ENCODE peak calls at places on chromosomes 5 and 9, in eight cellular contexts. C is lower leg skin, P is suprapubic skin, Y is PC-3, G is upper lobe of right lung, I is Panc1, B is left ventricle myocardium inferior, Q is transverse colon. S is an unnamed sample.

GRCh38 chr5:168303398-168304020 is 12.1 kb downstream of the WWC1 start:
- DNase-seq in C (no peak), P (no peak), Y (no peak), G (no peak), I (no peak), B (no peak), Q (no peak), S (no peak)

GRCh38 chr9:126536131-126536530 is 77.6 kb upstream of the LMX1B start:
- DNase-seq in C (no peak), P (no peak), Y (no peak), G (peak), I (no peak), B (no peak), Q (no peak), S (no peak)

GRCh38 chr9:70053864-70054263 is 10.2 kb downstream of the MAMDC2 start:
- DNase-seq in C (no peak), P (no peak), Y (peak), G (no peak), I (no peak), B (no peak), Q (no peak), S (no peak)

GRCh38 chr9:107127608-107128007 is 155.5 kb upstream of the RAD23B start:
- DNase-seq in C (no peak), P (no peak), Y (no peak), G (no peak), I (no peak), B (no peak), Q (no peak), S (peak)

GRCh38 chr5:138148811-138149210 is 9.6 kb upstream of the NME5 start:
- DNase-seq in C (peak), P (no peak), Y (peak), G (no peak), I (no peak), B (peak), Q (peak), S (peak)

GRCh38 chr5:153276151-153276550 is 214.3 kb upstream of the GRIA1 start:
- DNase-seq in C (no peak), P (no peak), Y (peak), G (no peak), I (no peak), B (no peak), Q (no peak), S (peak)

GRCh38 chr9:89497978-89498844 is at the start of gene SEMA4D:
- DNase-seq in C (peak), P (no peak), Y (peak), G (peak), I (no peak), B (peak), Q (peak), S (peak)

GRCh38 chr5:143065185-143065584 is 295.0 kb downstream of the ARHGAP26 start:
- DNase-seq in C (no peak), P (no peak), Y (no peak), G (no peak), I (no peak), B (no peak), Q (no peak), S (peak)

GRCh38 chr5:96957125-96958041 is 21.5 kb downstream of the LNPEP start:
- DNase-seq in C (no peak), P (no peak), Y (no peak), G (no peak), I (no peak), B (no peak), Q (no peak), S (no peak)

GRCh38 chr9:104927216-104927911 is 591 bp downstream of the ABCA1 start:
- DNase-seq in C (peak), P (no peak), Y (peak), G (peak), I (no peak), B (peak), Q (peak), S (peak)

GRCh38 chr5:134136771-134137170 is 22.3 kb downstream of the TCF7 start:
- DNase-seq in C (no peak), P (peak), Y (no peak), G (peak), I (no peak), B (peak), Q (peak), S (no peak)

GRCh38 chr9:34884732-34885131 is 73.4 kb upstream of the PHF24 start:
- DNase-seq in C (no peak), P (no peak), Y (no peak), G (no peak), I (no peak), B (no peak), Q (no peak), S (no peak)

GRCh38 chr5:151158287-151158661 is 695 bp upstream of the ANXA6 start:
- DNase-seq in C (no peak), P (no peak), Y (no peak), G (no peak), I (no peak), B (no peak), Q (no peak), S (no peak)

GRCh38 chr5:151156732-151157402 is 712 bp downstream of the ANXA6 start:
- DNase-seq in C (no peak), P (no peak), Y (no peak), G (no peak), I (no peak), B (no peak), Q (no peak), S (peak)

GRCh38 chr5:151155777-151156731 is 1.5 kb downstream of the ANXA6 start:
- DNase-seq in C (no peak), P (no peak), Y (no peak), G (no peak), I (no peak), B (no peak), Q (peak), S (peak)

GRCh38 chr5:151159649-151160373 is 2.2 kb upstream of the ANXA6 start:
- DNase-seq in C (no peak), P (no peak), Y (no peak), G (no peak), I (no peak), B (no peak), Q (no peak), S (no peak)

DNA sequence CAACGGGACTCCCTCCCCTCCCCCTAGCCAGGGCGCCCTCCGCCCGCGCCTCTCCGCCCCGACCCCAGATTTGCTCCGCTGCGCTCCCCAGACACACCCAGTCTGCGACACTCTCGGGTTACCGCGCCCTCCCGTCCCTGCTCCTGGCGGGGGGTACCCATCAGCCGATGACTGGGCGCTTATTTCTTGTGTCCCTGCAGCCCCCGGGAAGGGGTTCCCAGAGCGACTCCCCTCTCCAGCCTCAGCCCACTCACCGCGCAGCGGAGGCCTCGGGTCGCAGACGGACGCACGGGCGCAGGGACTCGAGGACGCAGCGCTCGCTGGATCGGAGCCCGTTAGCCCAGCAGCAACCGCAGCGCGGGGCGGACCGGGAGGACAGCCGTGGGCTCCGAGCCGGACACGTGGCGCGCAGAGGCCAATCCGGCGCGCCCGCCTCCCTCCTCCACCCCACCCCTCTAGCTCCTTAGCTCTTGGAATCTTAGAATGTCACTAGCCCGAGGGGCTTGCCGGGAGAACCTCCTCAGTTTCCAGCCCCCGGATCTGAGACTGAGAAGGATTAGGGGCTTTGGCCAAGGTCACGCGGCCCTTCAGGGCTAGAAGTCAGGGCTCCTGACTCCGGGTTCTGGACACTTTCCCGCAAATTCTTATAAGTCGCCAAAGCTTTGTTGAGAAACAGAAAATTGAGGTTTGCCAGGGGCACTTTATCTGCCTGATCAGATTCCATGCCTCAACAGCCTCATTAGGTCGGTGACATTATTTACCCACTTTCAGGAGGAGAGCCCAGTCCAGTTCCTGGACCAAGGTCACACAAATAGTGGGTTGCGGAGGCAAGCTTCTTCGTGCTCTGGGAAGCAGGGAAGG is at the start of gene ANXA6:
- DNase-seq in C (peak), P (peak), Y (peak), G (peak), I (no peak), B (peak), Q (peak), S (peak)
- TF ChIP-seq CTCF in C (no peak), P (no peak), Y (no peak), G (no peak), I (no peak), B (no peak), Q (no peak), S (no peak)

GRCh38 chr5:42676362-42676761 is 80.3 kb upstream of the CCDC152 start:
- DNase-seq in C (no peak), P (no peak), Y (no peak), G (no peak), I (no peak), B (no peak), Q (no peak), S (no peak)
- H3K4me3 ChIP-seq in C (no peak), P (no peak), Y (no peak), G (no peak), I (no peak), B (no peak), Q (no peak), S (no peak)

DNA sequence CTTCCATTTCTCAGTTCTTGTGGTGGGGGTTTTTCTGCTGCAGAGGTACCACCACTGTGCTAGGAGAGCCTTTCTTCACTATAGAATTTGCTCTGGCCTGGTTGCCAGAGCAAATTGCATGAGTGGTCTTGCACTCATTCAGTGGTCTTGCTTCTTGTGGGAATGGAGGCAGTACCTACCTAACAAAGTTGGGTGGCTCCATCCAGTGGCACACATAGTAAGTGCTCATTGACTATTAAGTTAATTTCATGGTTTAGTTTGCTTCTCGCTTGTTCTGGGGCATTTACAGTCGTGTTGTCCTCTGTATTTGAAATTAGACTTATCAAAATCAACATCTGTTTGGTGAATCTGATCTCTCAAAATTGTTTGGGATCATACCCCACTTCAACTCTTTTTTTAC is 23.0 kb downstream of the SLC28A3 start:
- DNase-seq in C (no peak), P (no peak), Y (no peak), G (no peak), I (no peak), B (no peak), Q (no peak), S (no peak)
- TF ChIP-seq CTCF in C (no peak), P (no peak), Y (peak), G (no peak), I (peak), B (no peak), Q (no peak), S (peak)

GRCh38 chr5:100900142-100900795 is 2.8 kb downstream of the ST8SIA4 start:
- DNase-seq in C (no peak), P (peak), Y (peak), G (peak), I (no peak), B (peak), Q (peak), S (peak)

GRCh38 chr5:100896054-100896453 is 7.0 kb downstream of the ST8SIA4 start:
- DNase-seq in C (no peak), P (no peak), Y (no peak), G (no peak), I (no peak), B (no peak), Q (no peak), S (no peak)

GRCh38 chr5:100900796-100901731 is 2.0 kb downstream of the ST8SIA4 start:
- DNase-seq in C (peak), P (peak), Y (peak), G (peak), I (no peak), B (peak), Q (peak), S (peak)

GRCh38 chr5:100899675-100900074 is 3.4 kb downstream of the ST8SIA4 start:
- DNase-seq in C (no peak), P (no peak), Y (no peak), G (no peak), I (no peak), B (no peak), Q (no peak), S (no peak)

DNA sequence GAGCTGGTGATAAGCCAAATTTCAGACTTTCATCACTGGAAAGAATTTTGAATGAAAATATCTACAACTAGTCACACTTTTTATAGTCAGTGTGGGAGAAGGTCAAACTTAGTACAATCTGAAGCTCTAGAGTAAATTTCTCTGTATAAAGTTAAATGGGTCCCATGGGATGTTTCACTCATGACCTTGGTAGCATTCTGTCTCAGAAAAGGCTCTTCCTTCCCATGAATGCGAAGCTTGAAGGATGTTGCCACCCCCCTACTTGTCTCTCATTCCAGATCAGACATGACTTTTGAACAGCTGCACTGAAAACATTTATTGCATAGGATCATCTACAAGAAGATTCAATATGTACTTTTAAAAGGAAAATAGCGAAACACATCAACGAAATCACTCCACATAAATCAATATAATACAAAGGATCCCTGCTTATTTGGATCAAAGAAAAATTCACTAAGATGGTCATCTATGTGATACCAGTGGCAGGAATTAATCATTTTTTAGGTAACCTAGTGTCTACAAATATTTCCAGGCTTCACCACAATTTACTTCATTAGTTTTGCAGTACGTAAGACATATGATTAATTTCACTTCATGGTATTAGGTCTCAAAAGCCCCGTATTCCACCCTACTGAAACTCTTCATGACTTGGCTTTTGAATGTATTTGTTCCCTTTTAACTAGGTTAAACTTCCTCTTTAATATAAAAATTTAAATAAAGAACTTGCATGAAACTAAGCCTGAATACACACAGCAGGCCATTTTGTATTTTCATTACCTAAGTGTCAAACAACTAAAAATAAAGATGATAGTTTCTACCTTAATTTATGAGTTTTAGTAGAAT is 4.4 kb downstream of the ST8SIA4 start:
- DNase-seq in C (no peak), P (no peak), Y (no peak), G (no peak), I (no peak), B (no peak), Q (no peak), S (no peak)
- H3K4me3 ChIP-seq in C (no peak), P (no peak), Y (no peak), G (no peak), I (no peak), B (no peak), Q (no peak), S (no peak)

GRCh38 chr9:15738011-15738410 is 185.2 kb downstream of the CCDC171 start:
- DNase-seq in C (no peak), P (no peak), Y (no peak), G (no peak), I (no peak), B (no peak), Q (no peak), S (peak)
- TF ChIP-seq CTCF in C (no peak), P (no peak), Y (no peak), G (no peak), I (no peak), B (no peak), Q (no peak), S (no peak)

DNA sequence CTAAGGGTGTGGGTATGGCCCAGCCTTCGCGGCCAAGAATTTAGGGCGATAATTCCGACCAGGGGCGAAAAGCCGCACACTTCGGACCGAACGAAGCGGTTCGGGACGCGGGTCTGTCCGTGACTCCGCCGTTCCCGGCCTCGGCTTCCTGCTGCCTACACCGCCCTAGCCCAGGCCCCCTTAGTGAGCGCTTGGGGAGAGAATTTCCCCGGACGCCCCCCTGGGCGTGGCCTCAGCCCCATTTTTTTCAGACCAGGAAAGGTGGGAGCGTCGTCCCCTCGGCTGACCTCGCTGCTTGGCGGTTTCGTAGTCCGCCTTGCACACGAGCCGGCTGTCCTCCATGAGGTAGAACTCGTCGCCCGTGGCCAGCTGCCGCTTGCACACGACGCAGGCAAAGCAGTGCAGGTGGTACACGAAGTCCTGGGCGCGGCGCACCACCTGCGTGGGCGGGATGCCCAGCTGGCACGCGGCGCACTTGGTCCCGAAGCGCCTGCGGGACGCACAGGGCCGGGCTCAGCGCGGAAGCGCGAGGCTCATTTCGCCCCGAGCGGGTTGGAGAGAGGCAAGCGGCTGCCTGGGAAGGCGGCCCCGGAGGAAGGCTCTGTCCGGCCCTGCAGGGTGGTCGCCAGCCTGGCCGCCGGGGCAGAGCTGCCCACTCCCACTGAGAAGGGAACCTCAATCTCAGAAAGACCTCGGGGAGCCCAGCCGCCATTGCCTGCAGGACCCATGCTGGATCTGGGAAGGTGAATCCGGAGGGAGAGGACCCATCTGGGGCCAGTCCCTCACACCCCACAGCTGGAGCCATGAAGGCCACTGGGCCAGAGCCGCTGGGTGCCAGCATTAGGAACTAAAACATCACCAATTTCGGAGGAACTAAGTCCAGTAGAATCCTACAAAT is 5.3 kb downstream of the LHX3 start:
- DNase-seq in C (no peak), P (no peak), Y (no peak), G (no peak), I (no peak), B (no peak), Q (no peak), S (no peak)
- H3K4me3 ChIP-seq in C (no peak), P (no peak), Y (no peak), G (no peak), I (no peak), B (no peak), Q (no peak), S (no peak)

GRCh38 chr5:74338101-74338388 is 302.5 kb downstream of the ENC1 start:
- DNase-seq in C (no peak), P (no peak), Y (no peak), G (no peak), I (no peak), B (no peak), Q (no peak), S (no peak)

GRCh38 chr5:74334034-74334433 is 306.5 kb downstream of the ENC1 start:
- DNase-seq in C (no peak), P (no peak), Y (no peak), G (no peak), I (no peak), B (no peak), Q (no peak), S (no peak)

GRCh38 chr5:74337252-74338100 is 303.1 kb downstream of the ENC1 start:
- DNase-seq in C (no peak), P (no peak), Y (no peak), G (no peak), I (no peak), B (no peak), Q (no peak), S (no peak)

GRCh38 chr5:74334434-74335364 is 305.8 kb downstream of the ENC1 start:
- DNase-seq in C (no peak), P (no peak), Y (no peak), G (no peak), I (no peak), B (no peak), Q (no peak), S (no peak)

DNA sequence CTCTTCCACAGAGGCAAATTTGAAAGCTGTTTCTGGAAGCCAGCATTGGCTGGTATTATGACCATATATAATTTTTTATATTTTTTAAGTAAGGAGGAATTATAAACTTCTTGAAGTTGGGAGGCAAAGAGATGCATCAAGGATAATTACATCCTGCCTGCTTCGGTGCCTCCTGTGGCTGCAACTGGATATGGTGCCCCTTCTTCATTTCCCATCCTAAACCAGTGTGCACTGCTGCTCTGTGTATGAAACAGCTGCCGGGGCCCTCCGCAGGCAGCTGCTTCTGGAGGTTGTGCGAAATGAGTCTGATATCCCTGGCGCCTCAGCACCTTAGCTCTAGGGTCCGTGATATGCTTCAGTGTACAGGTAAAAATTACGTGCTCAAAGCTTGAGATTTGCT is 304.2 kb downstream of the ENC1 start:
- DNase-seq in C (no peak), P (no peak), Y (no peak), G (no peak), I (no peak), B (no peak), Q (no peak), S (no peak)
- TF ChIP-seq CTCF in C (no peak), P (no peak), Y (no peak), G (no peak), I (peak), B (no peak), Q (no peak), S (peak)